ENCODE peak calls at places on chromosomes 4 and X, in four cellular contexts. S is osteocyte, Z is mucosa of descending colon, P is NCI-H1417. Q is an unnamed sample.

GRCh38 chr4:102564399-102564921 is 63.3 kb downstream of the NFKB1 start:
- DNase-seq in Z (no peak), P (no peak), S (no peak), Q (no peak)

GRCh38 chrX:22800360-22800759 is 199.4 kb upstream of the DDX53 start:
- DNase-seq in S (no peak), P (no peak), Z (no peak), Q (no peak)

GRCh38 chr4:174714393-174715211 is 114.4 kb downstream of the GLRA3 start:
- DNase-seq in Z (no peak), P (peak; percentile 62), S (no peak), Q (no peak)

GRCh38 chr4:69718376-69719293 is 41.8 kb downstream of the SULT1B1 start:
- DNase-seq in Z (no peak), S (no peak), P (peak; percentile 11), Q (no peak)

GRCh38 chr4:100828986-100829685 is 311.3 kb upstream of the EMCN start:
- DNase-seq in P (no peak), S (no peak), Z (no peak), Q (no peak)

GRCh38 chr4:111136438-111136837 is 513.6 kb upstream of the PITX2 start:
- DNase-seq in Z (no peak), P (peak; percentile 38), S (no peak), Q (no peak)

GRCh38 chrX:71493111-71493613 is 39.7 kb upstream of the OGT start:
- DNase-seq in S (no peak), P (no peak), Z (no peak), Q (no peak)

GRCh38 chr4:128812360-128812958 is 3.0 kb downstream of the JADE1 start:
- DNase-seq in Z (peak; percentile 66), S (no peak), P (peak; percentile 94), Q (no peak)

GRCh38 chr4:183961772-183962171 is 56.7 kb downstream of the STOX2 start:
- DNase-seq in P (peak; percentile 82), S (no peak), Z (no peak), Q (no peak)

GRCh38 chrX:39726810-39727209 is 370.9 kb downstream of the BCOR start:
- DNase-seq in Z (no peak), S (no peak), P (peak; percentile 69), Q (no peak)

GRCh38 chr4:120443111-120443510 is 376.5 kb upstream of the MAD2L1 start:
- DNase-seq in Z (no peak), P (no peak), S (no peak), Q (no peak)

GRCh38 chrX:68365356-68365755 is 67.9 kb downstream of the OPHN1 start:
- DNase-seq in P (no peak), Z (no peak), S (no peak), Q (no peak)

GRCh38 chrX:83529950-83530349 is 21.9 kb downstream of the POU3F4 start:
- DNase-seq in P (peak; percentile 67), Z (no peak), S (no peak), Q (no peak)

GRCh38 chr4:115145393-115146160 is 32.2 kb upstream of the NDST4 start:
- DNase-seq in S (no peak), P (peak; percentile 92), Z (peak; percentile 50), Q (no peak)

GRCh38 chrX:129760155-129760554 is 19.6 kb upstream of the SASH3 start:
- DNase-seq in P (no peak), S (no peak), Z (no peak), Q (no peak)

GRCh38 chr4:25549413-25549812 is 106.2 kb upstream of the SLC34A2 start:
- DNase-seq in Z (no peak), P (no peak), S (no peak), Q (no peak)

GRCh38 chrX:39214380-39215126 is 413.3 kb downstream of the MID1IP1 start:
- DNase-seq in Z (no peak), S (no peak), P (no peak), Q (no peak)

GRCh38 chrX:49951524-49952193 is 29.3 kb downstream of the CLCN5 start:
- DNase-seq in Z (no peak), P (no peak), S (no peak), Q (no peak)

GRCh38 chr4:151409470-151410313 is 716 bp downstream of the FHIP1A start:
- DNase-seq in Z (peak; percentile 68), P (peak; percentile 77), S (no peak), Q (no peak)

GRCh38 chr4:176307591-176307920 is 12.2 kb upstream of the SPCS3 start:
- DNase-seq in S (no peak), P (no peak), Z (no peak), Q (no peak)

GRCh38 chr4:53905935-53906377 is 158.4 kb downstream of the CHIC2 start:
- DNase-seq in Z (no peak), S (no peak), P (peak; percentile 17), Q (peak; percentile 91)

GRCh38 chr4:41323706-41324105 is 67.0 kb downstream of the UCHL1 start:
- DNase-seq in S (no peak), P (no peak), Z (no peak), Q (no peak)

GRCh38 chr4:15037923-15038541 is 35.8 kb downstream of the CPEB2 start:
- DNase-seq in S (no peak), P (no peak), Z (no peak), Q (no peak)

GRCh38 chr4:183322326-183322725 is at the start of gene CLDN24:
- DNase-seq in S (no peak), P (no peak), Z (no peak), Q (no peak)

GRCh38 chrX:47483310-47484268 is 567 bp upstream of the ZNF41 start:
- DNase-seq in S (peak; percentile 69), Z (no peak), P (peak; percentile 76), Q (no peak)

GRCh38 chr4:100929135-100929534 is 411.3 kb upstream of the EMCN start:
- DNase-seq in S (no peak), P (no peak), Z (no peak), Q (no peak)

GRCh38 chrX:120264315-120264714 is 13.7 kb downstream of the ZBTB33 start:
- DNase-seq in P (no peak), Z (no peak), S (no peak), Q (no peak)

GRCh38 chr4:7522452-7522851 is 87.7 kb upstream of the PSAPL1 start:
- DNase-seq in P (no peak), Z (no peak), S (no peak), Q (no peak)

GRCh38 chr4:7384929-7385890 is 49.5 kb downstream of the PSAPL1 start:
- DNase-seq in P (no peak), S (peak; percentile 75), Z (no peak), Q (no peak)

GRCh38 chr4:184668511-184669114 is 19.1 kb downstream of the PRIMPOL start:
- DNase-seq in Z (no peak), S (no peak), P (no peak), Q (no peak)

GRCh38 chr4:141565379-141566089 is 70.8 kb upstream of the IL15 start:
- DNase-seq in P (no peak), S (no peak), Z (no peak), Q (no peak)

GRCh38 chrX:150715180-150715579 is 22.0 kb downstream of the MTMR1 start:
- DNase-seq in P (no peak), Z (no peak), S (no peak), Q (no peak)

GRCh38 chr4:42104521-42104920 is 47.9 kb downstream of the BEND4 start:
- DNase-seq in P (no peak), S (no peak), Z (no peak), Q (no peak)

GRCh38 chrX:30888526-30889146 is 418 bp downstream of the TAB3 start:
- DNase-seq in S (peak; percentile 85), Z (no peak), P (peak; percentile 68), Q (no peak)

GRCh38 chr4:4284827-4285618 is 4.9 kb downstream of the LYAR start:
- DNase-seq in P (no peak), S (peak; percentile 54), Z (no peak), Q (no peak)

GRCh38 chr4:57661707-57662106 is 551.5 kb upstream of the IGFBP7 start:
- DNase-seq in S (no peak), P (no peak), Z (no peak), Q (peak; percentile 19)

GRCh38 chrX:40418413-40419195 is 162.2 kb upstream of the ATP6AP2 start:
- DNase-seq in S (no peak), Z (no peak), P (no peak), Q (no peak)

Q was measured in esophagus muscularis mucosa.